ENCODE peak calls at places on chromosomes 1 and 21, in eight cellular contexts. A is anterior cingulate cortex; L is spleen; B is ureter; T is fibroblast of lung; P is fibroblast of pulmonary artery; U is stimulated activated CD8-positive, alpha-beta memory T cell treated with anti-CD3 and anti-CD28 coated beads, Interleukin-4, amount 100 ng/mL, for 4 hours; M is AG04450. J is an unnamed sample.

GRCh38 chr1:68188644-68189340 is 43.5 kb downstream of the WLS start:
- DNase-seq in U (no peak), T (no peak), P (no peak), B (no peak), L (no peak), A (no peak), M (no peak), J (no peak)

GRCh38 chr1:112637257-112638108 is 17.9 kb downstream of the CAPZA1 start:
- DNase-seq in B (no peak), T (no peak), U (no peak), L (no peak), P (peak), A (peak), M (no peak), J (no peak)

GRCh38 chr1:2523891-2524609 is 2.3 kb downstream of the PANK4 start:
- DNase-seq in U (no peak), M (no peak), A (no peak), B (no peak), T (no peak), L (no peak), P (no peak), J (no peak)

GRCh38 chr1:174519845-174520244 is 72.1 kb downstream of the GPR52 start:
- DNase-seq in T (no peak), L (no peak), A (peak), P (no peak), M (no peak), U (no peak), B (no peak), J (no peak)

GRCh38 chr1:98437540-98437939 is 224.0 kb upstream of the SNX7 start:
- DNase-seq in U (no peak), A (no peak), M (no peak), P (no peak), L (no peak), B (no peak), T (no peak), J (no peak)

GRCh38 chr1:112704908-112705627 is 1.9 kb downstream of the RHOC start:
- DNase-seq in M (peak), P (peak), L (peak), U (no peak), A (no peak), T (peak), B (peak), J (peak)

GRCh38 chr1:86756062-86756406 is 51.7 kb downstream of the SH3GLB1 start:
- DNase-seq in U (no peak), T (no peak), M (no peak), A (no peak), B (no peak), L (no peak), P (no peak), J (no peak)

GRCh38 chr21:21010228-21010627 is 12.0 kb downstream of the NCAM2 start:
- DNase-seq in T (no peak), B (no peak), P (no peak), L (no peak), U (no peak), M (no peak), A (no peak), J (no peak)

GRCh38 chr1:165364432-165365133 is 8.1 kb upstream of the LMX1A start:
- DNase-seq in T (peak), U (no peak), M (no peak), B (no peak), P (no peak), L (no peak), A (no peak), J (no peak)

GRCh38 chr1:94599090-94599813 is 57.7 kb upstream of the F3 start:
- DNase-seq in L (no peak), M (no peak), A (peak), T (peak), U (no peak), P (no peak), B (no peak), J (no peak)